ENCODE peak calls at places on chromosomes 6 and 20, in five cellular contexts. L is GM23248, N is GM23338, R is neural progenitor cell, T is MM.1S. D is an unnamed sample. For H3K36me3 and H3K27me3, the result is how much of the 10 kb centered on the place peaks cover.

GRCh38 chr20:49823152-49823847 is 10.7 kb downstream of the SLC9A8 start:
- DNase-seq in L (no peak), N (no peak), R (no peak), T (peak), D (no peak)

GRCh38 chr6:45026003-45026516 is 302.1 kb upstream of the RUNX2 start:
- DNase-seq in L (peak), N (no peak), R (no peak), T (no peak), D (no peak)

GRCh38 chr20:63532449-63532971 is 4.7 kb downstream of the PTK6 start:
- DNase-seq in L (no peak), N (no peak), R (peak), T (no peak), D (no peak)

GRCh38 chr6:157098999-157099398 is 224.3 kb downstream of the TMEM242 start:
- DNase-seq in L (no peak), N (no peak), R (no peak), T (no peak), D (no peak)

GRCh38 chr6:71733970-71734899 is 152.1 kb upstream of the RIMS1 start:
- DNase-seq in L (peak), N (no peak), R (no peak), T (no peak), D (no peak)

GRCh38 chr6:34226731-34227586 is 9.7 kb upstream of the HMGA1 start:
- DNase-seq in L (no peak), N (peak), R (peak), T (no peak), D (no peak)

GRCh38 chr20:51487525-51488279 is 54.8 kb downstream of the NFATC2 start:
- DNase-seq in L (peak), N (no peak), R (no peak), T (no peak), D (peak)

GRCh38 chr20:911882-912600 is 4.1 kb downstream of the ANGPT4 start:
- DNase-seq in L (no peak), N (peak), R (no peak), T (no peak), D (no peak)

GRCh38 chr6:108157234-108157971 is 8.4 kb upstream of the NR2E1 start:
- DNase-seq in L (no peak), N (peak), R (peak), T (no peak), D (no peak)

GRCh38 chr6:26349964-26350857 is 14.8 kb upstream of the BTN3A2 start:
- DNase-seq in L (no peak), N (no peak), R (no peak), T (no peak), D (no peak)

GRCh38 chr6:89351632-89352328 is 742 bp downstream of the UBE2J1 start:
- DNase-seq in L (peak), N (peak), R (no peak), T (no peak), D (peak)

GRCh38 chr6:30062471-30063178 is 1.6 kb downstream of the POLR1H start:
- DNase-seq in L (no peak), N (no peak), R (no peak), T (no peak), D (no peak)

GRCh38 chr6:150211700-150212615 is 69.1 kb downstream of the PPP1R14C start:
- DNase-seq in L (peak), N (peak), R (no peak), T (no peak), D (no peak)

GRCh38 chr6:105431226-105431625 is 28.3 kb upstream of the PREP start:
- DNase-seq in L (peak), N (peak), R (peak), T (peak), D (peak)

GRCh38 chr6:129112591-129112990 is 229.7 kb downstream of the LAMA2 start:
- DNase-seq in L (no peak), N (no peak), R (no peak), T (no peak), D (no peak)

GRCh38 chr6:12577124-12577845 is 139.3 kb upstream of the PHACTR1 start:
- DNase-seq in L (no peak), N (no peak), R (peak), T (no peak), D (peak)

GRCh38 chr6:169864148-169865030 is 113.0 kb downstream of the ERMARD start:
- DNase-seq in L (no peak), N (no peak), R (no peak), T (peak), D (no peak)

GRCh38 chr6:170130201-170130621 is 160.7 kb downstream of the DLL1 start:
- DNase-seq in L (no peak), N (no peak), R (no peak), T (no peak), D (no peak)

GRCh38 chr6:74347161-74347560 is 651.2 kb downstream of the CD109 start:
- DNase-seq in L (no peak), N (no peak), R (no peak), T (no peak), D (no peak)

GRCh38 chr6:14658909-14659561 is 541.5 kb downstream of the CD83 start:
- DNase-seq in L (peak), N (no peak), R (no peak), T (no peak), D (no peak)

GRCh38 chr20:4808872-4809271 is 87.2 kb downstream of the PRND start:
- DNase-seq in L (peak), N (no peak), R (no peak), T (no peak), D (no peak)

GRCh38 chr20:45361794-45362193 is 1.2 kb upstream of the SYS1 start:
- DNase-seq in L (no peak), N (no peak), R (no peak), T (no peak), D (no peak)

GRCh38 chr6:7214400-7214940 is 98.5 kb downstream of the SSR1 start:
- DNase-seq in L (no peak), N (no peak), R (no peak), T (no peak), D (no peak)

GRCh38 chr6:72466971-72467566 is 154.8 kb upstream of the KCNQ5 start:
- DNase-seq in L (no peak), N (no peak), R (no peak), T (no peak), D (no peak)

GRCh38 chr6:98669371-98669770 is 165.0 kb upstream of the POU3F2 start:
- DNase-seq in L (no peak), N (peak), R (peak), T (no peak), D (no peak)

GRCh38 chr6:14787677-14788076 is 458.2 kb upstream of the JARID2 start:
- DNase-seq in L (no peak), N (no peak), R (no peak), T (no peak), D (no peak)

GRCh38 chr20:21048841-21049273 is 57.3 kb downstream of the LINC00237 start:
- DNase-seq in L (peak), N (peak), R (peak), T (peak), D (no peak)

GRCh38 chr20:31550099-31550498 is 35.9 kb downstream of the HM13 start:
- DNase-seq in L (no peak), N (no peak), R (no peak), T (no peak), D (no peak)

GRCh38 chr20:31551163-31551562 is 36.9 kb downstream of the HM13 start:
- DNase-seq in L (no peak), N (no peak), R (no peak), T (no peak), D (no peak)

GRCh38 chr20:31548823-31549512 is 34.7 kb downstream of the HM13 start:
- DNase-seq in L (peak), N (no peak), R (no peak), T (no peak), D (peak)

GRCh38 chr20:31549513-31549880 is 35.3 kb downstream of the HM13 start:
- DNase-seq in L (no peak), N (no peak), R (no peak), T (no peak), D (peak)

GRCh38 chr20:31551581-31552081 is 37.4 kb downstream of the HM13 start:
- DNase-seq in L (no peak), N (no peak), R (no peak), T (no peak), D (no peak)
- H3K36me3 ChIP-seq in L (under half), N (half or more), R (under half), T (under half), D (under half)

DNA sequence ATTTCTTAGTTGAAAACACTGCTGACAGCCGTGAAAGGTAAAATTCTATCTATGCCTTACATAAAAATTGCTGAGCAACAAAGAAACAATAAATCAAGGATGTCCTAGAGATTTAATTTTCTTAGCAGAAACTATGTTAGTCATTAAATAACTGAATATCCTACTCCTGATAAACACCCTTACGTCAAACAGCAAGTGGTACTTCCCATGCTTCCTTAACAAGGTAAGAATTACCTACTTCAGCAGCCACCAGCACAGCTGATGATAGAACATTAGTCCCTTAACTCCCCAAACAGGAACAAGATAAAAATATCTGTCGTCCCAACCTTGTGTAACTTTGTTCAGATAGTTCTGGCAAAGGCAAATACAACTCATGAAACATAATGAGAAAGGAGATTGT is 8.7 kb downstream of the SERPINB6 start:
- DNase-seq in L (no peak), N (no peak), R (no peak), T (no peak), D (no peak)
- H3K27me3 ChIP-seq in L (under half), N (under half), R (under half), T (under half), D (under half)

DNA sequence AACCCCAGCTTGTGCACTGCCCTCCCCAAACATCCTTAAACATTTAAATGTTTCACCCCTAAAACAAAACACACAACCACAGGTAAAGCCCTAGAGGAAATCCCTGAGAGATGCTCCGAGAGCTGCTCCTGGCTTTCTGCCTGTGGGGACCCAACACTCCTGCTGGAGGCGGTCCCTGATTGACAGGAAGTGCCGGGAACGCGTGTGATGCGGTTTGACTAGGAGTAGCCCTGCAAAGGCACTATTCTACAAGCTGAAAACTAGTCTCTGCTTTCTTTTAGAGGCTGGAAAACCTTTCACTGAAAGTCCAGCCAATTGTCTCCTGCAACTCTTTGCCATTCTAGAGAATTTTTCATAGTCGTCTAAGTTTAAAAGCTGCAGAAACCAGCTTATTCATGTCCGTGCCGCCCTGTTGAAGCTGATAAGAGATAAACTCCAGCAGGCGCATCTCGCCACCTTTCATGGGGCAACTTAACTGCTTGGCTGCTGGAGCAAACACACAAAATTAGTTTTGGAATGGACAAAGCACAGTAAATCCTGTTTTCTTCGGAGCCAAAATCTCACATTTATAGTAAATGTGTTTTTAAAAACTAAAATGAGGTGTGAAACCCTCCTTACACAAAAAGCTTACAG is 47.1 kb downstream of the DACT2 start:
- DNase-seq in L (no peak), N (peak), R (peak), T (no peak), D (peak)
- TF ChIP-seq EZH2phosphoT487 in L (no peak), N (no peak), R (no peak), T (no peak), D (no peak)

GRCh38 chr6:134984821-134985220 is 34.9 kb upstream of the ALDH8A1 start:
- DNase-seq in L (peak), N (no peak), R (no peak), T (no peak), D (no peak)
- H3K36me3 ChIP-seq in L (under half), N (under half), R (under half), T (under half), D (under half)

DNA sequence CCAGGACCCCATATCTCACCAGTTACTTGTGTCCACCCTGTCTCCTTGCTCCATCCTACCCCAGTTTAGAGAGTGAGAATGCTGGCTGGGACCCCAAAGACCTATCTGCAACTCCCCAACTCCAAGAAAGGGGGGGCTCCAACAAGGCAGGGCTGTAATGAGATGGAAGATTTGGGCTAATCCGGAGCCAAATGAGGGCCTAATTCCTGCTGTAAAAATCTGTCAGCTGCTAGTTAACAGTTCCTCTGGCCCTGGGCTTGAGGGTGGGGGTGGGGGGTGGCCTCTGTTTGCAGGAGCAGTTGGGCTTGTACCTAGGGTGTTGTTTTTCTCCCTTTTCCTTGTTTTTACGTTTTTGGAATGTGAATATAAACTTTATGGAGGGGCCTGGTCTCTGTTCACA is 70.5 kb downstream of the NCR2 start:
- DNase-seq in L (no peak), N (no peak), R (no peak), T (no peak), D (no peak)
- H3K27me3 ChIP-seq in L (under half), N (half or more), R (half or more), T (under half), D (half or more)

GRCh38 chr6:35352735-35353134 is 10.4 kb downstream of the PPARD start:
- DNase-seq in L (no peak), N (no peak), R (no peak), T (no peak), D (no peak)

GRCh38 chr6:35357671-35358070 is 15.3 kb downstream of the PPARD start:
- DNase-seq in L (no peak), N (no peak), R (no peak), T (no peak), D (no peak)

GRCh38 chr6:35351422-35351821 is 9.1 kb downstream of the PPARD start:
- DNase-seq in L (no peak), N (no peak), R (no peak), T (no peak), D (no peak)

GRCh38 chr6:35356391-35356790 is 14.0 kb downstream of the PPARD start:
- DNase-seq in L (no peak), N (no peak), R (no peak), T (no peak), D (no peak)

DNA sequence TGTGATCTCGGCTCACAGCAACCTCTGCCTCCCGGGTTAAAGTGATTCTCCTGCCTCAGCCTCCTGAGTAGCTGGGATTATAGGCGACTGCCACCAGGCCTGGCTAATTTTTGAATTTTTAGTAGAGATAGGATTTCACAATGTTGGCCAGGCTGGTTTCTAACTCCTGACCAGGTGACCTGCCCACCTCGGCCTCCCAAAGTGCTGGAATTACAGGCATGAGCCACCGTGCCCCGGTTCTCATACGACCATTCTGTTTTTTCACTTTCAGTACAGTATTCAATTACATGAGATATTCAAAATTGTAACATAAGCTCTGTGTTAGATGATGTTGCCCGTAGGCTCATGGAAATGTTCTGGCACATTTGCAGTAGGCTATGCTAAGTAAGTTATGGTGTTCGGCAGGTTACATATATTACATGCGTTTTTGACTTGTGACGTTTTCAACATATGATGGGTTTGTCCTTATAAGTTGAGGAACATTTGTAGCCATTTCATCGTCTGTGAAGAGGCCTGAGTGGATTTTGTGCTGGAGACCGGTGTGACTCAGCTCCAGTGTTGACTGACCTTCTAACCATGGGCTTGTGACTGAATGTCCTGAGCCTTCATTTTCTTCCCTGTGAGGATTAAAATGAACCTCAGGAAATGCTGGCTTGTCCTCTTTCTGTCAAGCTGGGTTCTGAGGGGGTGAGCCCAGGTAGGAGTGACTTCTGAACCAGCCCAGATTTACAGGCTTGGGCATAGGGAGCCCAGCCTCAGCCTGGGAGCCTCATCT is 12.2 kb downstream of the PPARD start:
- DNase-seq in L (peak), N (no peak), R (no peak), T (no peak), D (no peak)
- TF ChIP-seq EZH2phosphoT487 in L (no peak), N (no peak), R (no peak), T (no peak), D (no peak)